ENCODE peak calls at places on chromosomes 1 and 21, in five cellular contexts. One of them, this sample, is unnamed.

GRCh38 chr1:31735571-31735970 is 28.6 kb downstream of the ADGRB2 start:
- DNase-seq in effector memory CD8-positive, alpha-beta T cell: no peak
- DNase-seq in AG08395: no peak
- DNase-seq in ACHN: no peak
- DNase-seq in effector CD8-positive, alpha-beta T cell: no peak
- DNase-seq in this sample: no peak

GRCh38 chr21:18147678-18148077 is 97.0 kb upstream of the CHODL start:
- DNase-seq in ACHN: no peak
- DNase-seq in AG08395: no peak
- DNase-seq in effector CD8-positive, alpha-beta T cell: no peak
- DNase-seq in effector memory CD8-positive, alpha-beta T cell: no peak
- DNase-seq in this sample: no peak

GRCh38 chr1:180973360-180973759 is 49.3 kb downstream of the STX6 start:
- DNase-seq in AG08395: no peak
- DNase-seq in effector CD8-positive, alpha-beta T cell: no peak
- DNase-seq in ACHN: no peak
- DNase-seq in effector memory CD8-positive, alpha-beta T cell: no peak
- DNase-seq in this sample: no peak

GRCh38 chr1:20339811-20340457 is 49.3 kb downstream of the VWA5B1 start:
- DNase-seq in effector memory CD8-positive, alpha-beta T cell: no peak
- DNase-seq in AG08395: no peak
- DNase-seq in ACHN: no peak
- DNase-seq in effector CD8-positive, alpha-beta T cell: no peak
- DNase-seq in this sample: no peak

GRCh38 chr1:110171134-110171733 is 20.9 kb downstream of the SLC6A17 start:
- DNase-seq in effector CD8-positive, alpha-beta T cell: no peak
- DNase-seq in ACHN: no peak
- DNase-seq in AG08395: no peak
- DNase-seq in effector memory CD8-positive, alpha-beta T cell: no peak
- DNase-seq in this sample: no peak

GRCh38 chr1:153343040-153343681 is 5.5 kb downstream of the PGLYRP4 start:
- DNase-seq in AG08395: no peak
- DNase-seq in ACHN: no peak
- DNase-seq in effector CD8-positive, alpha-beta T cell: no peak
- DNase-seq in effector memory CD8-positive, alpha-beta T cell: no peak
- DNase-seq in this sample: no peak

GRCh38 chr1:243455760-243456651 is 200.2 kb downstream of the SDCCAG8 start:
- DNase-seq in ACHN: no peak
- DNase-seq in effector CD8-positive, alpha-beta T cell: no peak
- DNase-seq in effector memory CD8-positive, alpha-beta T cell: no peak
- DNase-seq in AG08395: no peak
- DNase-seq in this sample: no peak

GRCh38 chr1:232344791-232345399 is 285.0 kb downstream of the SIPA1L2 start:
- DNase-seq in AG08395: no peak
- DNase-seq in ACHN: no peak
- DNase-seq in effector memory CD8-positive, alpha-beta T cell: no peak
- DNase-seq in effector CD8-positive, alpha-beta T cell: no peak
- DNase-seq in this sample: no peak

GRCh38 chr1:59678065-59678808 is 136.5 kb upstream of the HOOK1 start:
- DNase-seq in effector CD8-positive, alpha-beta T cell: no peak
- DNase-seq in effector memory CD8-positive, alpha-beta T cell: no peak
- DNase-seq in ACHN: no peak
- DNase-seq in AG08395: no peak
- DNase-seq in this sample: no peak

GRCh38 chr1:181044449-181044966 is 10.7 kb downstream of the MR1 start:
- DNase-seq in AG08395: no peak
- DNase-seq in effector CD8-positive, alpha-beta T cell: no peak
- DNase-seq in effector memory CD8-positive, alpha-beta T cell: peak
- DNase-seq in ACHN: no peak
- DNase-seq in this sample: no peak

GRCh38 chr1:161137881-161138280 is 5.4 kb upstream of the DEDD start:
- DNase-seq in AG08395: no peak
- DNase-seq in effector CD8-positive, alpha-beta T cell: no peak
- DNase-seq in effector memory CD8-positive, alpha-beta T cell: no peak
- DNase-seq in ACHN: no peak
- DNase-seq in this sample: no peak

GRCh38 chr1:29554208-29554778 is 318.0 kb downstream of the PTPRU start:
- DNase-seq in effector memory CD8-positive, alpha-beta T cell: no peak
- DNase-seq in AG08395: no peak
- DNase-seq in effector CD8-positive, alpha-beta T cell: no peak
- DNase-seq in ACHN: no peak
- DNase-seq in this sample: no peak

GRCh38 chr1:154931940-154932487 is 4.5 kb downstream of the PMVK start:
- DNase-seq in effector memory CD8-positive, alpha-beta T cell: no peak
- DNase-seq in ACHN: no peak
- DNase-seq in effector CD8-positive, alpha-beta T cell: no peak
- DNase-seq in AG08395: no peak
- DNase-seq in this sample: no peak

GRCh38 chr1:157157481-157158190 is 19.4 kb upstream of the ETV3 start:
- DNase-seq in ACHN: no peak
- DNase-seq in AG08395: peak
- DNase-seq in effector CD8-positive, alpha-beta T cell: no peak
- DNase-seq in effector memory CD8-positive, alpha-beta T cell: no peak
- DNase-seq in this sample: no peak

GRCh38 chr1:186806477-186806876 is 22.3 kb upstream of the PLA2G4A start:
- DNase-seq in effector memory CD8-positive, alpha-beta T cell: no peak
- DNase-seq in AG08395: peak
- DNase-seq in ACHN: peak
- DNase-seq in effector CD8-positive, alpha-beta T cell: no peak
- DNase-seq in this sample: no peak

GRCh38 chr1:203091761-203092330 is 6.0 kb upstream of the MYOG start:
- DNase-seq in ACHN: no peak
- DNase-seq in AG08395: no peak
- DNase-seq in effector CD8-positive, alpha-beta T cell: no peak
- DNase-seq in effector memory CD8-positive, alpha-beta T cell: no peak
- DNase-seq in this sample: no peak

GRCh38 chr1:19759740-19760089 is 40.0 kb downstream of the TMCO4 start:
- DNase-seq in ACHN: no peak
- DNase-seq in effector CD8-positive, alpha-beta T cell: no peak
- DNase-seq in effector memory CD8-positive, alpha-beta T cell: no peak
- DNase-seq in AG08395: peak
- DNase-seq in this sample: no peak

GRCh38 chr1:79043506-79043905 is 37.0 kb upstream of the ADGRL4 start:
- DNase-seq in ACHN: peak
- DNase-seq in effector memory CD8-positive, alpha-beta T cell: no peak
- DNase-seq in AG08395: peak
- DNase-seq in effector CD8-positive, alpha-beta T cell: no peak
- DNase-seq in this sample: no peak

GRCh38 chr1:15400627-15401026 is 9.1 kb upstream of the EFHD2 start:
- DNase-seq in effector memory CD8-positive, alpha-beta T cell: no peak
- DNase-seq in AG08395: no peak
- DNase-seq in ACHN: no peak
- DNase-seq in effector CD8-positive, alpha-beta T cell: no peak
- DNase-seq in this sample: no peak

GRCh38 chr1:229230893-229231753 is 39.8 kb upstream of the RAB4A start:
- DNase-seq in ACHN: peak
- DNase-seq in effector CD8-positive, alpha-beta T cell: no peak
- DNase-seq in effector memory CD8-positive, alpha-beta T cell: no peak
- DNase-seq in AG08395: no peak
- DNase-seq in this sample: no peak

GRCh38 chr1:208252126-208252853 is 8.1 kb upstream of the PLXNA2 start:
- DNase-seq in ACHN: peak
- DNase-seq in AG08395: peak
- DNase-seq in effector memory CD8-positive, alpha-beta T cell: no peak
- DNase-seq in effector CD8-positive, alpha-beta T cell: no peak
- DNase-seq in this sample: no peak

GRCh38 chr1:227887697-227888403 is 59.9 kb downstream of the WNT9A start:
- DNase-seq in effector memory CD8-positive, alpha-beta T cell: no peak
- DNase-seq in effector CD8-positive, alpha-beta T cell: no peak
- DNase-seq in ACHN: no peak
- DNase-seq in AG08395: no peak
- DNase-seq in this sample: peak

GRCh38 chr1:33818071-33818470 is 45.8 kb upstream of the HMGB4 start:
- DNase-seq in effector CD8-positive, alpha-beta T cell: no peak
- DNase-seq in ACHN: no peak
- DNase-seq in effector memory CD8-positive, alpha-beta T cell: no peak
- DNase-seq in AG08395: no peak
- DNase-seq in this sample: no peak

GRCh38 chr1:152392909-152393308 is 21.2 kb downstream of the CRNN start:
- DNase-seq in effector memory CD8-positive, alpha-beta T cell: peak
- DNase-seq in AG08395: no peak
- DNase-seq in ACHN: no peak
- DNase-seq in effector CD8-positive, alpha-beta T cell: no peak
- DNase-seq in this sample: peak

GRCh38 chr1:234497589-234497988 is 18.6 kb upstream of the TARBP1 start:
- DNase-seq in effector CD8-positive, alpha-beta T cell: no peak
- DNase-seq in ACHN: no peak
- DNase-seq in effector memory CD8-positive, alpha-beta T cell: no peak
- DNase-seq in AG08395: no peak
- DNase-seq in this sample: no peak

GRCh38 chr1:165344198-165344597 is 12.3 kb downstream of the LMX1A start:
- DNase-seq in effector memory CD8-positive, alpha-beta T cell: no peak
- DNase-seq in AG08395: no peak
- DNase-seq in ACHN: no peak
- DNase-seq in effector CD8-positive, alpha-beta T cell: no peak
- DNase-seq in this sample: no peak

GRCh38 chr1:61967750-61968149 is 225.5 kb downstream of the PATJ start:
- DNase-seq in AG08395: no peak
- DNase-seq in ACHN: no peak
- DNase-seq in effector memory CD8-positive, alpha-beta T cell: no peak
- DNase-seq in effector CD8-positive, alpha-beta T cell: no peak
- DNase-seq in this sample: no peak

GRCh38 chr1:178679237-178679636 is 45.8 kb upstream of the RALGPS2 start:
- DNase-seq in ACHN: no peak
- DNase-seq in effector memory CD8-positive, alpha-beta T cell: no peak
- DNase-seq in AG08395: no peak
- DNase-seq in effector CD8-positive, alpha-beta T cell: no peak
- DNase-seq in this sample: no peak

GRCh38 chr1:18015719-18016118 is 91.9 kb upstream of the IGSF21 start:
- DNase-seq in effector CD8-positive, alpha-beta T cell: no peak
- DNase-seq in AG08395: no peak
- DNase-seq in ACHN: no peak
- DNase-seq in effector memory CD8-positive, alpha-beta T cell: no peak
- DNase-seq in this sample: no peak

GRCh38 chr1:228528612-228529011 is 41.4 kb downstream of the RNF187 start:
- DNase-seq in effector memory CD8-positive, alpha-beta T cell: no peak
- DNase-seq in effector CD8-positive, alpha-beta T cell: no peak
- DNase-seq in ACHN: no peak
- DNase-seq in AG08395: no peak
- DNase-seq in this sample: no peak

GRCh38 chr1:4060850-4061249 is 160.8 kb upstream of the C1orf174 start:
- DNase-seq in ACHN: no peak
- DNase-seq in AG08395: no peak
- DNase-seq in effector memory CD8-positive, alpha-beta T cell: no peak
- DNase-seq in effector CD8-positive, alpha-beta T cell: no peak
- DNase-seq in this sample: no peak

GRCh38 chr1:1071486-1072298 is 2.4 kb downstream of the RNF223 start:
- DNase-seq in AG08395: no peak
- DNase-seq in ACHN: no peak
- DNase-seq in effector memory CD8-positive, alpha-beta T cell: no peak
- DNase-seq in effector CD8-positive, alpha-beta T cell: no peak
- DNase-seq in this sample: no peak

This sample was measured in central memory CD4-positive, alpha-beta T cell.